ENCODE peak calls at places on chromosomes 16 and 17, in eight cellular contexts. P is fibroblast of lung; Z is upper lobe of left lung; S is ascending aorta; B is stomach; J is CD4-positive, alpha-beta T cell; A is breast epithelium; C is Peyer's patch. Q is an unnamed sample.

GRCh38 chr16:11977206-11978041 is 890 bp downstream of the SNX29 start:
- DNase-seq in P (peak; percentile 66), Z (no peak), S (no peak), B (no peak), J (no peak), A (no peak), C (no peak), Q (no peak)

GRCh38 chr16:3959148-3959547 is 78.6 kb upstream of the CREBBP start:
- DNase-seq in P (peak; percentile 51), Z (no peak), S (no peak), B (no peak), J (no peak), A (no peak), C (no peak), Q (no peak)

GRCh38 chr16:53773150-53773846 is 69.3 kb downstream of the FTO start:
- DNase-seq in P (peak; percentile 80), Z (no peak), S (no peak), B (peak; percentile 29), J (no peak), A (no peak), C (peak; percentile 69), Q (no peak)

GRCh38 chr16:49883111-49883829 is 27.4 kb upstream of the ZNF423 start:
- DNase-seq in P (no peak), Z (no peak), S (no peak), B (no peak), J (no peak), A (no peak), C (no peak), Q (no peak)

GRCh38 chr16:19911747-19912146 is 27.1 kb upstream of the GPRC5B start:
- DNase-seq in P (no peak), Z (no peak), S (no peak), B (no peak), J (no peak), A (no peak), C (no peak), Q (no peak)

GRCh38 chr17:39130205-39130604 is 21.2 kb downstream of the PLXDC1 start:
- DNase-seq in P (no peak), Z (no peak), S (no peak), B (no peak), J (no peak), A (no peak), C (no peak), Q (no peak)

GRCh38 chr16:66553223-66553622 is 847 bp downstream of the CKLF start:
- DNase-seq in P (no peak), Z (no peak), S (no peak), B (peak; percentile 29), J (no peak), A (no peak), C (no peak), Q (no peak)

GRCh38 chr16:66408181-66409048 is 18.7 kb upstream of the BEAN1 start:
- DNase-seq in P (peak; percentile 59), Z (no peak), S (no peak), B (no peak), J (no peak), A (no peak), C (no peak), Q (no peak)

GRCh38 chr16:23320695-23321094 is 18.6 kb downstream of the SCNN1B start:
- DNase-seq in P (no peak), Z (no peak), S (no peak), B (no peak), J (no peak), A (no peak), C (no peak), Q (no peak)

GRCh38 chr16:30603945-30604315 is 6.3 kb downstream of the ZNF689 start:
- DNase-seq in P (no peak), Z (no peak), S (no peak), B (no peak), J (no peak), A (no peak), C (no peak), Q (no peak)

GRCh38 chr16:4091638-4092037 is 24.6 kb downstream of the ADCY9 start:
- DNase-seq in P (no peak), Z (no peak), S (no peak), B (no peak), J (no peak), A (no peak), C (no peak), Q (no peak)

GRCh38 chr16:14202697-14203096 is 131.6 kb downstream of the MRTFB start:
- DNase-seq in P (peak; percentile 19), Z (no peak), S (no peak), B (no peak), J (no peak), A (no peak), C (no peak), Q (no peak)

GRCh38 chr16:73219176-73219575 is 171.2 kb upstream of the ZFHX3 start:
- DNase-seq in P (no peak), Z (no peak), S (no peak), B (no peak), J (no peak), A (no peak), C (no peak), Q (no peak)

GRCh38 chr16:88578446-88579313 is 8.5 kb downstream of the ZC3H18 start:
- DNase-seq in P (no peak), Z (no peak), S (no peak), B (no peak), J (no peak), A (no peak), C (no peak), Q (no peak)

GRCh38 chr17:4591529-4591928 is 7.2 kb downstream of the SMTNL2 start:
- DNase-seq in P (peak; percentile 69), Z (no peak), S (no peak), B (no peak), J (no peak), A (no peak), C (no peak), Q (no peak)
- H3K27ac ChIP-seq in P (no peak overlapping the region), Z (no peak overlapping the region), S (no peak overlapping the region), B (no peak overlapping the region), J (no peak overlapping the region), A (no peak overlapping the region), C (no peak overlapping the region), Q (no peak overlapping the region)

GRCh38 chr16:56341656-56342397 is 83.5 kb downstream of the AMFR start:
- DNase-seq in P (no peak), Z (no peak), S (no peak), B (no peak), J (no peak), A (no peak), C (no peak), Q (peak; percentile 15)
- H3K27ac ChIP-seq in P (no peak overlapping the region), Z (no peak overlapping the region), S (no peak overlapping the region), B (no peak overlapping the region), J (no peak overlapping the region), A (no peak overlapping the region), C (no peak overlapping the region), Q (no peak overlapping the region)

DNA sequence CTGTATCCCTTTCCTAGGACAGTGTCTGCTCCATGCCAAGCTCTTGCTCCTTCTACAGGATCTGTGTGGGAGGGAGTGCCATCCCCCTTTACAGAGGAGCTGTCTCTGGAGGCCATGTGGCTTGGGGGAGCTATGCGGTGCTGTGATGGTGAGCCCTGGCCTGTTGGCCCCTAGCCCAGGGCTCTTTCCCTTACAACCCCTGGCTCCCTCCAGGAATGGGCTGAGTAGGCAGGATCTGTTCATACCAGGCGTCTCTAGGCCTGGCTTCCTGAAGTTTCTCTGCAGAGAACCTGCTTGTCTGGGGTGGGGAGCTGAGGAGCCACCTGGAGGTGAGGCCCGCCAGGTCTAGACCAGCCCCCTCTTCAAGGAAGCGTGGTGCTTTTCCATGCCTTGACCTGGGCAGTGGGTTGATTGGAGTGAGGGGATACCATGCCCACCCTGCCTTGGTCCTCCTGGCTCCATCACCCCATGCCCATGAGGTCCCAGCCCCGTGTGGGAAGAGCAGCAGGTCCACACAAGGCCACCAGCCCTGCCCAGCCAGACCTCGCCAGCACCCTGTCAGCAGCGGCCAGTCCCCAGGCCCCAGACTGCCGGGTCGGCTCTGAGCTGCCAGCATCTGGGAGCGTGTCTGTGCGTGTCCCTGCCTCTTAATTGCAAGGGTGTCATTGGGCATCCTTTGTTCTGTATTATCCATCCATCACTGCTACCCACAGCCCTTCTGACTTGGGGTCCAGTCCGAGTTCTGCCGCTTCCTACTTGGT is 14.7 kb downstream of the LLGL2 start:
- DNase-seq in P (no peak), Z (peak; percentile 69), S (no peak), B (no peak), J (no peak), A (no peak), C (no peak), Q (peak; percentile 76)
- H3K27ac ChIP-seq in P (no peak overlapping the region), Z (no peak overlapping the region), S (no peak overlapping the region), B (no peak overlapping the region), J (no peak overlapping the region), A (no peak overlapping the region), C (peak overlapping the region; percentile 35), Q (peak overlapping the region; percentile 8)

DNA sequence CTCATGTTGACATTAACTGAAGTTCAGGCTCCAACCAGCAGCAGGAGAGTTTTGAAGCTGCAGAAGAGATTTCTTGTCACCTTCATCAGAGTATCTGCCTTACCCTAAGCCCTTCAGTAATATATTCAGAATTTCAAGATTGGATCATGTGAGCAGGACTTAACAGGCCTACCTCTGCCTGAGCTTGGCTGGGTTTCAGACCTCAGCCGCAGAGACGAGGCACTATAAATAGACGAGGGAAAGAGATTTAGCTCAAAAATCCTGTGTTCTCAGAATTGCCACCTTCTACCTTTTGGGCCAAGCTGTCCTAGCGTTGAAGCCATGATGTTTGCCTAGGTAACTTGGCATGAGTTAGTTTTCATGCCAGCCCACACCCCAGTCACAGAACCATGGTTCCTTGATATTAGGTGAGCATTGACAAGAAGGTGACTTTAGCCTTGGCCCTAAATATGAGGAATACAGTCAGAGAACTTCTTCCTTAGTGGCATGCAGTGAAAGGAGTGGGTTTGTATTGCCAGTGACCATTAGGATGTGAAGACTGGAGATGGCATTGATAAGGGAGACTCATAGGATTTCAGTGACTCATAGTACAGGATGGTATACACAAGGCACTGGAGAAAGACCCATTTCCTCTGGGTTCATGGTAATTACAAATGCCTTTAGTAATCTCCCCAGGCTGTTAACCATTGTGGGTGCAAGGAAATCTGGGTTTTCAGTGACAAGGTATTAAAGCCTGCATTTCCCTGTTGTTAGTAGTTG is 224.3 kb downstream of the MSI2 start:
- DNase-seq in P (peak; percentile 22), Z (no peak), S (no peak), B (no peak), J (no peak), A (no peak), C (no peak), Q (no peak)
- H3K27ac ChIP-seq in P (no peak overlapping the region), Z (no peak overlapping the region), S (peak overlapping the region; percentile 37), B (no peak overlapping the region), J (no peak overlapping the region), A (peak overlapping the region; percentile 22), C (no peak overlapping the region), Q (no peak overlapping the region)

DNA sequence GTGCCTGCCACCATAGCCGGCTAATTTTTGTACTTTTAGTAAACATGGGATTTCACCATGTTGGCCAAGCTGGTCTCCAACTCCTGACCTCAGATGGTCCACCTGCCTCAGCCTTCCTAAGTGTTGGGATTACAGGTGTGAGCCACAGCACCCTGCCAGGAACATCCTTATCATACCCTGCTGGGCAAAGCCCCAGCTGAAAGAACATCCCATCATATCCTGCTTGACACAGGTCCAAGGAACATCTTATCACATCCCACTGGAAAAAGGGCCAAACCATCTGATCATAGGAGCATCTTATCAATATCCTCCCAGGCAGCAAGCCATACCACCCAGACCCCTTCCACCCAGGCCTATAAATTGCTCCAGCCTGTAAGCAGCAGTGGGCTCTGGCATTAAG is 1109.2 kb upstream of the CDH8 start:
- DNase-seq in P (no peak), Z (no peak), S (no peak), B (no peak), J (no peak), A (no peak), C (no peak), Q (no peak)
- H3K27ac ChIP-seq in P (no peak overlapping the region), Z (no peak overlapping the region), S (no peak overlapping the region), B (no peak overlapping the region), J (no peak overlapping the region), A (no peak overlapping the region), C (no peak overlapping the region), Q (no peak overlapping the region)

GRCh38 chr16:85616608-85617311 is 3.6 kb downstream of the GSE1 start:
- DNase-seq in P (no peak), Z (peak; percentile 63), S (no peak), B (peak; percentile 68), J (no peak), A (no peak), C (peak; percentile 71), Q (peak; percentile 66)
- H3K27ac ChIP-seq in P (no peak overlapping the region), Z (peak overlapping the region; percentile 90), S (peak overlapping the region; percentile 1), B (peak overlapping the region; percentile 98), J (no peak overlapping the region), A (peak overlapping the region; percentile 98), C (peak overlapping the region; percentile 90), Q (peak overlapping the region; percentile 98)